ENCODE peak calls at places on chromosomes 4 and X, in nine cellular contexts. Y, H, D, P, E, F, V, R and K are unnamed samples.

GRCh38 chr4:8739820-8740665 is 131.6 kb downstream of the HMX1 start:
- DNase-seq in V (peak), D (no peak), Y (no peak), P (no peak), F (no peak), E (no peak), H (peak), R (no peak), K (no peak)

GRCh38 chrX:71181558-71181909 is 36.9 kb downstream of the NLGN3 start:
- DNase-seq in F (peak), P (peak), R (no peak), H (no peak), E (no peak), Y (peak), V (no peak), D (no peak), K (no peak)

GRCh38 chrX:23246001-23246400 is 88.6 kb upstream of the PTCHD1 start:
- DNase-seq in H (no peak), E (no peak), F (no peak), Y (no peak), R (no peak), P (no peak), V (no peak), D (no peak), K (no peak)

GRCh38 chr4:143256456-143256855 is 71.7 kb downstream of the USP38 start:
- DNase-seq in D (no peak), R (no peak), H (no peak), P (no peak), F (no peak), Y (no peak), V (no peak), E (no peak), K (no peak)

GRCh38 chrX:105564536-105564935 is 257.8 kb upstream of the NRK start:
- DNase-seq in H (no peak), R (no peak), Y (no peak), P (no peak), D (peak), V (no peak), F (no peak), E (no peak), K (no peak)

GRCh38 chr4:127997534-127998388 is 32.6 kb downstream of the ABHD18 start:
- DNase-seq in D (no peak), E (no peak), H (peak), R (no peak), P (no peak), Y (peak), F (peak), V (no peak), K (peak)

GRCh38 chrX:88424071-88424470 is 323.0 kb upstream of the CPXCR1 start:
- DNase-seq in H (no peak), E (no peak), F (no peak), D (no peak), V (no peak), R (no peak), Y (no peak), P (no peak), K (no peak)

GRCh38 chr4:19844436-19844835 is 407.3 kb upstream of the SLIT2 start:
- DNase-seq in E (no peak), R (no peak), D (no peak), V (no peak), H (no peak), Y (no peak), F (no peak), P (no peak), K (no peak)

GRCh38 chrX:136262241-136262640 is 11.0 kb upstream of the MAP7D3 start:
- DNase-seq in Y (no peak), E (no peak), R (no peak), D (no peak), P (peak), F (no peak), H (no peak), V (no peak), K (no peak)

GRCh38 chrX:48957477-48957826 is at the start of gene OTUD5:
- DNase-seq in R (no peak), H (peak), E (peak), D (no peak), V (no peak), Y (peak), P (peak), F (no peak), K (peak)

GRCh38 chr4:10353110-10353509 is 104.1 kb downstream of the ZNF518B start:
- DNase-seq in V (no peak), P (no peak), E (no peak), D (no peak), Y (no peak), R (no peak), H (no peak), F (no peak), K (no peak)

GRCh38 chr4:46506876-46507275 is 116.9 kb upstream of the GABRA2 start:
- DNase-seq in H (no peak), D (no peak), P (no peak), E (no peak), F (no peak), R (peak), V (no peak), Y (no peak), K (no peak)

GRCh38 chr4:118280501-118281218 is 72.1 kb downstream of the PRSS12 start:
- DNase-seq in H (no peak), F (peak), Y (peak), D (peak), E (no peak), P (peak), V (no peak), R (no peak), K (no peak)

GRCh38 chrX:15158736-15159406 is 111.0 kb downstream of the ASB9 start:
- DNase-seq in R (no peak), V (no peak), Y (peak), H (peak), P (no peak), F (no peak), E (no peak), D (no peak), K (peak)

GRCh38 chrX:115357316-115357715 is 67.8 kb downstream of the LUZP4 start:
- DNase-seq in R (no peak), P (no peak), E (no peak), F (no peak), Y (peak), H (no peak), D (no peak), V (no peak), K (no peak)

GRCh38 chr4:159360549-159360948 is 257.7 kb downstream of the RAPGEF2 start:
- DNase-seq in V (no peak), H (no peak), F (no peak), P (no peak), E (no peak), Y (no peak), R (peak), D (no peak), K (no peak)

GRCh38 chr4:78058591-78059523 is 1.7 kb downstream of the FRAS1 start:
- DNase-seq in R (no peak), Y (no peak), H (peak), V (no peak), F (peak), D (peak), E (no peak), P (no peak), K (peak)

GRCh38 chr4:6134612-6135220 is 65.6 kb downstream of the JAKMIP1 start:
- DNase-seq in F (no peak), V (no peak), R (no peak), P (no peak), H (peak), Y (peak), D (no peak), E (no peak), K (peak)

GRCh38 chr4:123121241-123121907 is 199.0 kb upstream of the NUDT6 start:
- DNase-seq in D (no peak), E (no peak), Y (no peak), H (no peak), P (no peak), V (no peak), F (no peak), R (no peak), K (no peak)
- TF ChIP-seq CTCF in D (no peak), E (no peak), Y (no peak), H (no peak), P (no peak), V (no peak), F (no peak), R (no peak), K (no peak)

GRCh38 chr4:156795727-156796126 is 175.9 kb downstream of the PDGFC start:
- DNase-seq in H (no peak), V (no peak), E (no peak), D (no peak), P (no peak), R (no peak), Y (no peak), F (no peak), K (no peak)

GRCh38 chr4:156798438-156798837 is 173.2 kb downstream of the PDGFC start:
- DNase-seq in R (no peak), D (no peak), F (no peak), H (no peak), Y (no peak), E (no peak), V (no peak), P (no peak), K (no peak)

GRCh38 chr4:156799121-156799589 is 172.4 kb downstream of the PDGFC start:
- DNase-seq in E (no peak), V (no peak), P (no peak), R (no peak), D (no peak), F (no peak), H (no peak), Y (no peak), K (no peak)

GRCh38 chr4:156803056-156803455 is 168.5 kb downstream of the PDGFC start:
- DNase-seq in Y (no peak), H (no peak), P (no peak), R (no peak), V (no peak), D (no peak), F (no peak), E (no peak), K (no peak)

DNA sequence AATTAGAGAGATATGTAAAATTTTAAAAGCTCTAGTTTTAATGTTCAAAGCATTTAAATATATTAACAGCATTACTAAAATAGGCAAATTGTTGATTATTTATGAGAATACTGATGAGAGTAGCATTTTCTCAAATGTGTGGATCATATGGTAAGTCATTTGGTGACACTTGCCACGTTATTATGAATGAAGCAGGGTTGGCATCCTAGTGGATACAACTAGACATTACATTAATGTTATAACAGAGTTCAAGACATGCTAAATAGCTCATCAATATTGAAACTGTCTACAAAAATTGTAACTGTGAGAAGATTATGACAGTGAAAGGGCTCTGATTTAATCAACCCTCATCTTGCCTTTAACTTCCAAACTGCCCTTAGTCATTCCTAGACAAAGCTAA is 171.1 kb downstream of the PDGFC start:
- DNase-seq in V (no peak), E (no peak), D (no peak), Y (peak), P (no peak), F (no peak), H (no peak), R (no peak), K (no peak)
- TF ChIP-seq CTCF in V (no peak), E (no peak), D (no peak), Y (no peak), P (no peak), F (no peak), H (no peak), R (no peak), K (no peak)

DNA sequence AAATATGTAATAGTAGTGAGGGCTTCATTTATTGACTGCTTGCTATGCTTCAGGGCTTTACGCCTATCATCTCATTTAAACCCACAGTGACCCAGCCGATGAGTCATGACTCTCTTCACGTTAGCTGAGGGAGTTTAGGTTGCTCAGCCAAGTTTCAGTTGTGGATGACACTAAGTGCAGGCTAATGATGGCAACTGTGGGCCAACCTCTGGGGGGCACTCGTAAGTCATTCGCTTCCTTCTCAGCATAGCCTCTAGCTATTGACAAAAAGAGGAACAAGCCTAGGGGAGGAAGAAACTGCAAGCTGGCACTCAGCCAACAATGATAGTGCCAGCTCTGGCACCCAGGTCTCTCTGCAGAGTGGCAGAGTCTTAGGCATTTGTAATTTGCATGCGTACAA is 325.0 kb downstream of the ARHGAP10 start:
- DNase-seq in D (no peak), V (no peak), P (no peak), Y (peak), H (peak), R (peak), E (peak), F (no peak), K (peak)
- TF ChIP-seq CTCF in D (no peak), V (no peak), P (no peak), Y (peak), H (peak), R (peak), E (no peak), F (peak), K (peak)

GRCh38 chrX:153576239-153576870 is 22.6 kb downstream of the CCNQ start:
- DNase-seq in H (no peak), E (no peak), V (no peak), D (no peak), Y (no peak), R (no peak), P (no peak), F (no peak), K (no peak)

GRCh38 chrX:153578200-153578835 is 20.6 kb downstream of the CCNQ start:
- DNase-seq in V (no peak), F (no peak), Y (no peak), P (no peak), E (no peak), R (no peak), D (no peak), H (no peak), K (no peak)

GRCh38 chrX:153580700-153581386 is 18.1 kb downstream of the CCNQ start:
- DNase-seq in V (no peak), R (no peak), P (no peak), E (no peak), F (peak), Y (no peak), D (peak), H (no peak), K (no peak)

GRCh38 chrX:153573999-153574398 is 24.9 kb downstream of the CCNQ start:
- DNase-seq in D (no peak), P (no peak), R (no peak), V (no peak), E (no peak), H (peak), Y (peak), F (no peak), K (peak)

DNA sequence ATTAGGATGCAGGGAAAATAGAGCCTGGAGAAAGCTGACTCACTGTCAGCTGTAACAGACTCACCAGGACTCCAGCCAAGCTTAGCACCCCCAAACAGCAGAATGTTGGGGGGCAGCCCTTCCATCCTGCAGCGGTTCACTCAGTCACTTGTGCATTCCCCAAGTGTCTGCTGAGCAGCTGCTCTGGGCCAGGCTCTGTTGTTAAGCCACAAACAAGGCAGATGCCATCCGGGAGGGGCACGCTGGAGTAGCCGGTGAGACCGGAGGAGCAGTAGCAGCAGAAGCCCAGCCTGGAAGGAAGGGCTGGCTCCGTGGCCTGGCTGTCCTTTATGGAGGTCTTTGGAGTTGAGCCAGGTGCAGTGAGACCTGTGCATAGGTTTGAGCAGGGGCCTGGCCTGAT is 22.0 kb downstream of the CCNQ start:
- DNase-seq in D (no peak), R (no peak), P (no peak), F (no peak), Y (no peak), V (no peak), E (no peak), H (no peak), K (no peak)
- TF ChIP-seq CTCF in D (no peak), R (no peak), P (no peak), F (no peak), Y (no peak), V (no peak), E (no peak), H (no peak), K (no peak)

DNA sequence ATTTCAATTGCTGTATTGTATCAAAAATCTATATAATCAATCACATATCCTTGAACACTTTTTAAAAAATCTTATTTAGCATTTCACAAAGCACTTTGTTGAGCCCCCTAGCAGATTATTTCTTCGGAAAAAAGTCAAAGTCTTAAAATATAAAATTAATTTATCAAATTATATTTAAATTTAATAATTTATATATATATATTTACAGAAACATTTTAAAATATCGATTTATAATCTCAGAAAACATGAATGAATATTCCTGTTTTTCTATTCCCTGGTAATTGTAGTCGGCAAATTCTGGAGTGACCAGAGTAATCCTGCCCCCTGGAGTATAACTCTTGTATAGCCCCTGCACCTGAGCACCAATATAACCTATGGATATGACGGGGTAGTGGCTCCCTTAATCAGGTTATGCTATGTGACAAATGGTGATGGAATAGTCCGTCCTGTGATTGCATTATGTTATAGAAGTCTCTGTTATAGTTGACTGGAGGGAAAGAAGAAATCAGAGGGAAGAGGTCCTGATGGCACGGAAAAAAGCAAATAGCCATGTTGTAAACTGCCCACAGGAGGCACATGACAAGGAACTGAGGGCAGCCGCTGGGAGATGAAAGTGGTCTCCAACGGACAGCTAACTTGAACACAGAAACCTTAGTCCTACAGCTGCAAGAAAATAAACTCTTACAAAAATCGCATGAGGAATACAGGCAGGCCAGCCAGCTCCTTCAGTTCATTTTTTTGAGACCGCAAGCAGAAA is 1092.3 kb downstream of the ARAP2 start:
- DNase-seq in F (peak), R (no peak), P (no peak), H (no peak), D (peak), V (no peak), Y (peak), E (no peak), K (peak)
- TF ChIP-seq CTCF in F (no peak), R (no peak), P (no peak), H (peak), D (peak), V (no peak), Y (peak), E (no peak), K (peak)